ENCODE peak calls at places on chromosomes 1 and 21, in five cellular contexts. E is CD8-positive, alpha-beta T cell; A is left ventricle myocardium inferior; F is heart right ventricle; C is iPS DF 6.9. Q is an unnamed sample.
A peak's percentile ranks its signal among the peaks of the same experiment; 100 is the strongest.

GRCh38 chr21:25254491-25255174 is 352.6 kb downstream of the MRPL39 start:
- DNase-seq in E (no peak), A (no peak), F (no peak), C (no peak), Q (no peak)

GRCh38 chr1:244751271-244751895 is 84.1 kb upstream of the COX20 start:
- DNase-seq in E (no peak), A (no peak), F (no peak), C (no peak), Q (no peak)

GRCh38 chr1:31707711-31708110 is 3.9 kb upstream of the COL16A1 start:
- DNase-seq in E (no peak), A (no peak), F (peak; percentile 43), C (no peak), Q (no peak)

GRCh38 chr1:983736-984475 is 2.0 kb upstream of the PERM1 start:
- DNase-seq in E (peak; percentile 80), A (peak; percentile 55), F (peak; percentile 48), C (no peak), Q (peak; percentile 35)

GRCh38 chr21:44521301-44521927 is 18.6 kb downstream of the KRTAP10-1 start:
- DNase-seq in E (no peak), A (peak; percentile 13), F (no peak), C (no peak), Q (no peak)

GRCh38 chr1:226568077-226568831 is 19.7 kb downstream of the STUM start:
- DNase-seq in E (no peak), A (no peak), F (no peak), C (peak; percentile 27), Q (no peak)

GRCh38 chr1:35319988-35320713 is 51.6 kb downstream of the ZMYM4 start:
- DNase-seq in E (no peak), A (peak; percentile 51), F (peak; percentile 66), C (no peak), Q (no peak)

GRCh38 chr1:7608628-7609295 is 162.3 kb upstream of the VAMP3 start:
- DNase-seq in E (no peak), A (no peak), F (no peak), C (peak; percentile 61), Q (no peak)

GRCh38 chr1:86062458-86062857 is 94.1 kb downstream of the COL24A1 start:
- DNase-seq in E (no peak), A (no peak), F (no peak), C (no peak), Q (no peak)

GRCh38 chr21:38942617-38943245 is 137.0 kb downstream of the ETS2 start:
- DNase-seq in E (no peak), A (no peak), F (no peak), C (no peak), Q (no peak)

GRCh38 chr21:32921632-32922230 is 104.0 kb upstream of the OLIG2 start:
- DNase-seq in E (peak; percentile 65), A (no peak), F (no peak), C (peak; percentile 31), Q (no peak)

GRCh38 chr1:117534995-117535467 is 70.8 kb upstream of the TENT5C start:
- DNase-seq in E (peak; percentile 69), A (no peak), F (peak; percentile 18), C (peak; percentile 48), Q (peak; percentile 22)

GRCh38 chr21:39037807-39038405 is 145.3 kb downstream of the PSMG1 start:
- DNase-seq in E (no peak), A (no peak), F (no peak), C (no peak), Q (no peak)

GRCh38 chr1:245881767-245882391 is 625.2 kb downstream of the SMYD3 start:
- DNase-seq in E (no peak), A (no peak), F (no peak), C (no peak), Q (no peak)

GRCh38 chr1:21904475-21904724 is 32.7 kb downstream of the HSPG2 start:
- DNase-seq in E (no peak), A (no peak), F (no peak), C (no peak), Q (no peak)

GRCh38 chr1:21902378-21903012 is 34.6 kb downstream of the HSPG2 start:
- DNase-seq in E (no peak), A (no peak), F (no peak), C (no peak), Q (no peak)

GRCh38 chr1:21901986-21902377 is 35.1 kb downstream of the HSPG2 start:
- DNase-seq in E (no peak), A (no peak), F (no peak), C (no peak), Q (no peak)

GRCh38 chr1:21904725-21905520 is 32.2 kb downstream of the HSPG2 start:
- DNase-seq in E (no peak), A (peak; percentile 61), F (peak; percentile 72), C (no peak), Q (no peak)

GRCh38 chr1:21903638-21904474 is 33.3 kb downstream of the HSPG2 start:
- DNase-seq in E (no peak), A (no peak), F (no peak), C (no peak), Q (no peak)
- H3K4me1 ChIP-seq in E (peaks cover 10% of the 10 kb centered on the region), A (peaks cover 100% of the 10 kb centered on the region), F (peaks cover 100% of the 10 kb centered on the region), C (no peaks in the 10 kb centered on the region), Q (no peaks in the 10 kb centered on the region)

GRCh38 chr1:91015794-91016550 is 5.9 kb downstream of the ZNF644 start:
- DNase-seq in E (no peak), A (no peak), F (no peak), C (no peak), Q (no peak)
- H3K4me1 ChIP-seq in E (peaks cover 73% of the 10 kb centered on the region), A (peaks cover 91% of the 10 kb centered on the region), F (peaks cover 71% of the 10 kb centered on the region), C (peaks cover 3% of the 10 kb centered on the region), Q (peaks cover 30% of the 10 kb centered on the region)

DNA sequence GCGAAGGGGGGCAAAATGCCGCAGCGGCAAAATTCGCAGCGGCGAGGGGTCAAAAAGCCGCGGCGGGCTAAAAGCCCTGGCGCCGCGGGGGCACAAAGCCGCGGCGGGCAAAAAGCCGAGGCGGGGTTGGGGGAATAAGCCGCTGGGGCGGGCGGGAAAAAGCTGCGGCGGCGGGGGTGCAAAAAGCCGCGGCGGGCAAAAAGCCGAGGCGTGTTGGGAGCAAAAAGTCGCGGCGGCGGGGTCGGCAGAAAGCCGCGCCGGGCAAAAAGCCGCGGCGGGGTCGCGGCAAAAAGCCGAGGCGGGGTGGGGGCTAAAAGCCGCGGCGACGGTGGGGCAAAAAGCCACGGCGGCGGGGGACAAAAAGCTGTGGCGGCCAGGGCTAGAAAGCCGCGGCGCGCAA is 3902.5 kb downstream of the SRGAP2C start:
- DNase-seq in E (no peak), A (no peak), F (no peak), C (no peak), Q (no peak)
- H3K4me1 ChIP-seq in E (no peaks in the 10 kb centered on the region), A (no peaks in the 10 kb centered on the region), F (no peaks in the 10 kb centered on the region), C (no peaks in the 10 kb centered on the region), Q (no peaks in the 10 kb centered on the region)

GRCh38 chr1:2268285-2269056 is 40.4 kb downstream of the SKI start:
- DNase-seq in E (no peak), A (no peak), F (no peak), C (no peak), Q (no peak)

GRCh38 chr1:2270260-2271100 is 42.4 kb downstream of the SKI start:
- DNase-seq in E (no peak), A (no peak), F (no peak), C (no peak), Q (no peak)

GRCh38 chr1:2269193-2269921 is 41.2 kb downstream of the SKI start:
- DNase-seq in E (no peak), A (no peak), F (no peak), C (no peak), Q (no peak)

GRCh38 chr1:2271134-2271785 is 43.1 kb downstream of the SKI start:
- DNase-seq in E (no peak), A (no peak), F (no peak), C (no peak), Q (no peak)

GRCh38 chr1:2269922-2270259 is 41.8 kb downstream of the SKI start:
- DNase-seq in E (no peak), A (no peak), F (no peak), C (no peak), Q (no peak)
- H3K4me1 ChIP-seq in E (peaks cover 92% of the 10 kb centered on the region), A (peaks cover 99% of the 10 kb centered on the region), F (peaks cover 100% of the 10 kb centered on the region), C (peaks cover 16% of the 10 kb centered on the region), Q (peaks cover 70% of the 10 kb centered on the region)

GRCh38 chr1:160492617-160493016 is 30.4 kb downstream of the SLAMF6 start:
- DNase-seq in E (no peak), A (no peak), F (no peak), C (no peak), Q (no peak)
- H3K4me1 ChIP-seq in E (no peaks in the 10 kb centered on the region), A (no peaks in the 10 kb centered on the region), F (no peaks in the 10 kb centered on the region), C (peaks cover 3% of the 10 kb centered on the region), Q (no peaks in the 10 kb centered on the region)

GRCh38 chr1:225447001-225447615 is 19.3 kb upstream of the LBR start:
- DNase-seq in E (peak; percentile 23), A (no peak), F (no peak), C (no peak), Q (no peak)
- H3K4me1 ChIP-seq in E (peaks cover 40% of the 10 kb centered on the region), A (peaks cover 67% of the 10 kb centered on the region), F (peaks cover 51% of the 10 kb centered on the region), C (peaks cover 3% of the 10 kb centered on the region), Q (peaks cover 24% of the 10 kb centered on the region)

DNA sequence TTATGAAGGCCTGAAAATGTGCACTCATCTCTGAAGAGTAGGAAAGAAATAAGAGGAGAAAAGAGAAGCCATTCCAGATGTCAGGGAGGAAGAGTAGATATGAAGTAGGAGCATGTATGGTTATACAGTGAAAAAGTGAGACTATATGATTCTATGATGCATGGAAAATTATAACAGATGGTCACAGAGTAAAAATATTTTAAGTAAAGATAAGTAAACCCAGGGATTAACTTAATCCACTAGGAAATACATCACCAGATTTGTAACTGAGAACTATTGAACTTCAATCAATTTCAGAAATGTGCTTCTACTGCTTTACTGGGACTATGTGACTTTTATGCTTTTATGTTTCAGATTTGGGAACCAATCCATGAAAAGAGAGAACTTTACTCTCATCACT is at the start of gene OR10J1:
- DNase-seq in E (no peak), A (no peak), F (no peak), C (no peak), Q (no peak)
- H3K4me1 ChIP-seq in E (no peaks in the 10 kb centered on the region), A (no peaks in the 10 kb centered on the region), F (no peaks in the 10 kb centered on the region), C (no peaks in the 10 kb centered on the region), Q (no peaks in the 10 kb centered on the region)

DNA sequence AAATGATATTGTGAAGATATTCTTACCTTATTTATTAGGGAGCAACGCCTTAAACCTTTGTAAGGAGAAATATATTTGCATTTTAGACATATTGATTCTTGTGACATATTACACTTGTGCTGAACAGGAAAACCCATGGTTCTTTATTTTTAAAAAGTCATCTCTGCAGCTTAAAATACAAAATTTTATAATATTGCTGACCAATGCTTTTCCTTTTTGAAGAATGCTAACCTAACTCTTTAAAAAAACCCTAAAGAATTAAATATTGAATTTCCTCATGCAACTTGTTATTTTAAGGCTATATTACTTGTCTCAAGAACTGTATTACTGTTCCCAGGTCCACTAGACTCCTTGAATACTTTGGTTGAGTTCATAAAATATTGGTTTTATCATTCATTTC is 99.0 kb downstream of the NEK7 start:
- DNase-seq in E (no peak), A (no peak), F (no peak), C (no peak), Q (no peak)
- H3K4me1 ChIP-seq in E (peaks cover 7% of the 10 kb centered on the region), A (peaks cover 64% of the 10 kb centered on the region), F (peaks cover 55% of the 10 kb centered on the region), C (no peaks in the 10 kb centered on the region), Q (no peaks in the 10 kb centered on the region)